ENCODE peak calls at places on chromosomes 11 and 22, in five cellular contexts. One of them, this sample, is unnamed.

GRCh38 chr22:26522012-26522411 is 9.7 kb upstream of the TFIP11 start:
- DNase-seq in thoracic aorta: no peak
- DNase-seq in aorta: no peak
- DNase-seq in stomach: no peak
- DNase-seq in gastrocnemius medialis: no peak
- DNase-seq in this sample: no peak

GRCh38 chr11:68206211-68206610 is 6.9 kb downstream of the KMT5B start:
- DNase-seq in aorta: no peak
- DNase-seq in thoracic aorta: no peak
- DNase-seq in stomach: no peak
- DNase-seq in gastrocnemius medialis: no peak
- DNase-seq in this sample: peak

GRCh38 chr11:12675951-12676711 is 1.9 kb downstream of the TEAD1 start:
- DNase-seq in stomach: no peak
- DNase-seq in thoracic aorta: no peak
- DNase-seq in gastrocnemius medialis: peak
- DNase-seq in aorta: no peak
- DNase-seq in this sample: peak

GRCh38 chr11:133793271-133793848 is 52.0 kb downstream of the SPATA19 start:
- DNase-seq in gastrocnemius medialis: no peak
- DNase-seq in aorta: no peak
- DNase-seq in stomach: no peak
- DNase-seq in thoracic aorta: no peak
- DNase-seq in this sample: no peak

GRCh38 chr11:100687032-100687629 is at the start of gene ARHGAP42:
- DNase-seq in thoracic aorta: no peak
- DNase-seq in stomach: peak
- DNase-seq in aorta: peak
- DNase-seq in gastrocnemius medialis: peak
- DNase-seq in this sample: peak

GRCh38 chr11:93000511-93001476 is 31.3 kb downstream of the MTNR1B start:
- DNase-seq in aorta: no peak
- DNase-seq in stomach: no peak
- DNase-seq in thoracic aorta: no peak
- DNase-seq in gastrocnemius medialis: no peak
- DNase-seq in this sample: no peak

GRCh38 chr22:47474464-47474863 is 712.0 kb downstream of the TBC1D22A start:
- DNase-seq in gastrocnemius medialis: no peak
- DNase-seq in thoracic aorta: no peak
- DNase-seq in aorta: no peak
- DNase-seq in stomach: no peak
- DNase-seq in this sample: no peak

GRCh38 chr11:36191941-36192340 is 97.3 kb downstream of the COMMD9 start:
- DNase-seq in thoracic aorta: no peak
- DNase-seq in gastrocnemius medialis: no peak
- DNase-seq in aorta: no peak
- DNase-seq in stomach: no peak
- DNase-seq in this sample: no peak

GRCh38 chr11:65662802-65663633 is at the start of gene RELA:
- DNase-seq in aorta: peak
- DNase-seq in thoracic aorta: peak
- DNase-seq in stomach: peak
- DNase-seq in gastrocnemius medialis: peak
- DNase-seq in this sample: peak

GRCh38 chr11:68546555-68546954 is 86.0 kb downstream of the PPP6R3 start:
- DNase-seq in gastrocnemius medialis: no peak
- DNase-seq in aorta: no peak
- DNase-seq in thoracic aorta: no peak
- DNase-seq in stomach: no peak
- DNase-seq in this sample: no peak

GRCh38 chr22:31350410-31350863 is 4.3 kb upstream of the PATZ1 start:
- DNase-seq in stomach: peak
- DNase-seq in aorta: no peak
- DNase-seq in thoracic aorta: no peak
- DNase-seq in gastrocnemius medialis: no peak
- DNase-seq in this sample: peak

GRCh38 chr11:134032501-134033091 is 36.3 kb upstream of the JAM3 start:
- DNase-seq in aorta: no peak
- DNase-seq in thoracic aorta: no peak
- DNase-seq in stomach: no peak
- DNase-seq in gastrocnemius medialis: no peak
- DNase-seq in this sample: no peak

GRCh38 chr22:49633010-49633324 is 194.7 kb downstream of the BRD1 start:
- DNase-seq in thoracic aorta: no peak
- DNase-seq in gastrocnemius medialis: no peak
- DNase-seq in stomach: no peak
- DNase-seq in aorta: no peak
- DNase-seq in this sample: no peak

GRCh38 chr11:119106564-119107537 is at the start of gene C2CD2L:
- DNase-seq in stomach: peak
- DNase-seq in aorta: peak
- DNase-seq in thoracic aorta: peak
- DNase-seq in gastrocnemius medialis: peak
- DNase-seq in this sample: peak

GRCh38 chr11:38384568-38384967 is 1786.5 kb upstream of the RAG2 start:
- DNase-seq in aorta: no peak
- DNase-seq in thoracic aorta: no peak
- DNase-seq in stomach: no peak
- DNase-seq in gastrocnemius medialis: no peak
- DNase-seq in this sample: no peak

GRCh38 chr11:74268451-74268850 is 43.0 kb downstream of the P4HA3 start:
- DNase-seq in stomach: no peak
- DNase-seq in aorta: no peak
- DNase-seq in gastrocnemius medialis: no peak
- DNase-seq in thoracic aorta: no peak
- DNase-seq in this sample: no peak

GRCh38 chr11:119148855-119149370 is at the start of gene ABCG4:
- DNase-seq in thoracic aorta: no peak
- DNase-seq in gastrocnemius medialis: no peak
- DNase-seq in aorta: peak
- DNase-seq in stomach: peak
- DNase-seq in this sample: peak

GRCh38 chr11:119904636-119905035 is 175.6 kb upstream of the NECTIN1 start:
- DNase-seq in gastrocnemius medialis: no peak
- DNase-seq in stomach: peak
- DNase-seq in thoracic aorta: no peak
- DNase-seq in aorta: no peak
- DNase-seq in this sample: no peak

GRCh38 chr22:35959121-35959800 is 69.4 kb downstream of the RBFOX2 start:
- DNase-seq in gastrocnemius medialis: no peak
- DNase-seq in aorta: no peak
- DNase-seq in stomach: no peak
- DNase-seq in thoracic aorta: no peak
- DNase-seq in this sample: no peak

GRCh38 chr11:8732748-8733241 is 50.2 kb downstream of the RPL27A start:
- DNase-seq in aorta: peak
- DNase-seq in stomach: peak
- DNase-seq in thoracic aorta: peak
- DNase-seq in gastrocnemius medialis: peak
- DNase-seq in this sample: no peak

GRCh38 chr11:15114501-15115475 is at the start of gene INSC:
- DNase-seq in gastrocnemius medialis: no peak
- DNase-seq in stomach: no peak
- DNase-seq in aorta: peak
- DNase-seq in thoracic aorta: no peak
- DNase-seq in this sample: peak

GRCh38 chr11:120830092-120830491 is 193.8 kb upstream of the TBCEL start:
- DNase-seq in stomach: no peak
- DNase-seq in thoracic aorta: no peak
- DNase-seq in aorta: no peak
- DNase-seq in gastrocnemius medialis: no peak
- DNase-seq in this sample: no peak

GRCh38 chr11:46162700-46163099 is 41.4 kb upstream of the PHF21A start:
- DNase-seq in aorta: no peak
- DNase-seq in gastrocnemius medialis: no peak
- DNase-seq in thoracic aorta: no peak
- DNase-seq in stomach: no peak
- DNase-seq in this sample: no peak

GRCh38 chr22:19716041-19716828 is 1.9 kb downstream of the SEPTIN5 start:
- DNase-seq in gastrocnemius medialis: no peak
- DNase-seq in thoracic aorta: no peak
- DNase-seq in stomach: no peak
- DNase-seq in aorta: no peak
- DNase-seq in this sample: no peak

GRCh38 chr11:92697461-92698314 is 271.8 kb upstream of the MTNR1B start:
- DNase-seq in aorta: no peak
- DNase-seq in thoracic aorta: no peak
- DNase-seq in gastrocnemius medialis: no peak
- DNase-seq in stomach: no peak
- DNase-seq in this sample: no peak

GRCh38 chr22:24950272-24950902 is 2.1 kb upstream of the KIAA1671 start:
- DNase-seq in gastrocnemius medialis: no peak
- DNase-seq in aorta: no peak
- DNase-seq in thoracic aorta: no peak
- DNase-seq in stomach: no peak
- DNase-seq in this sample: no peak

GRCh38 chr22:28115426-28115825 is 196.4 kb upstream of the PITPNB start:
- DNase-seq in stomach: no peak
- DNase-seq in thoracic aorta: no peak
- DNase-seq in gastrocnemius medialis: no peak
- DNase-seq in aorta: no peak
- DNase-seq in this sample: no peak

GRCh38 chr11:20053572-20053971 is 106.7 kb downstream of the DBX1 start:
- DNase-seq in thoracic aorta: no peak
- DNase-seq in aorta: no peak
- DNase-seq in stomach: no peak
- DNase-seq in gastrocnemius medialis: no peak
- DNase-seq in this sample: no peak

GRCh38 chr11:17244046-17244445 is 32.5 kb upstream of the NUCB2 start:
- DNase-seq in aorta: no peak
- DNase-seq in gastrocnemius medialis: no peak
- DNase-seq in stomach: no peak
- DNase-seq in thoracic aorta: no peak
- DNase-seq in this sample: no peak

GRCh38 chr22:40898850-40899357 is 37.0 kb upstream of the DNAJB7 start:
- DNase-seq in stomach: no peak
- DNase-seq in thoracic aorta: no peak
- DNase-seq in gastrocnemius medialis: no peak
- DNase-seq in aorta: no peak
- DNase-seq in this sample: peak

DNA sequence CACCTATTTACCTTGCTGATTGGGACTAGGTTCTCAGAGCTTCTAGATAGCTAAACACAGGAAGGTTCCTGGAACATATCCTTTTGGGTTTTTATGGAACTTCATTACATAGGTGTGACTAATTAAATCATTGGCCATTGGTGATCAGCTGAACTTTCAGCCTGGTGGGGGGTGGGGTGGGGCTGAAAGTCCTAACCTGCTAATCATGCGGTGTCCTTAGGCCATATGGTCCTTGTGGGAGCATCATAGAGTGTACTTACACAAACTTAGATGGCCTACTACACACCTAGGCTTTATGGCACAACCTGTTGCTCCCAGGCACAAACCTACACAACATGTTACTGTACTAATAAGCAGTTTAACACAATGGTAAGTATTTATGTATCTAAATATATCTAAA is 8.6 kb upstream of the SELENOH start:
- DNase-seq in thoracic aorta: no peak
- DNase-seq in aorta: no peak
- DNase-seq in gastrocnemius medialis: no peak
- DNase-seq in stomach: no peak
- DNase-seq in this sample: no peak
- H3K27ac ChIP-seq in thoracic aorta: no peak
- H3K27ac ChIP-seq in aorta: no peak
- H3K27ac ChIP-seq in gastrocnemius medialis: no peak
- H3K27ac ChIP-seq in stomach: no peak
- H3K27ac ChIP-seq in this sample: no peak

DNA sequence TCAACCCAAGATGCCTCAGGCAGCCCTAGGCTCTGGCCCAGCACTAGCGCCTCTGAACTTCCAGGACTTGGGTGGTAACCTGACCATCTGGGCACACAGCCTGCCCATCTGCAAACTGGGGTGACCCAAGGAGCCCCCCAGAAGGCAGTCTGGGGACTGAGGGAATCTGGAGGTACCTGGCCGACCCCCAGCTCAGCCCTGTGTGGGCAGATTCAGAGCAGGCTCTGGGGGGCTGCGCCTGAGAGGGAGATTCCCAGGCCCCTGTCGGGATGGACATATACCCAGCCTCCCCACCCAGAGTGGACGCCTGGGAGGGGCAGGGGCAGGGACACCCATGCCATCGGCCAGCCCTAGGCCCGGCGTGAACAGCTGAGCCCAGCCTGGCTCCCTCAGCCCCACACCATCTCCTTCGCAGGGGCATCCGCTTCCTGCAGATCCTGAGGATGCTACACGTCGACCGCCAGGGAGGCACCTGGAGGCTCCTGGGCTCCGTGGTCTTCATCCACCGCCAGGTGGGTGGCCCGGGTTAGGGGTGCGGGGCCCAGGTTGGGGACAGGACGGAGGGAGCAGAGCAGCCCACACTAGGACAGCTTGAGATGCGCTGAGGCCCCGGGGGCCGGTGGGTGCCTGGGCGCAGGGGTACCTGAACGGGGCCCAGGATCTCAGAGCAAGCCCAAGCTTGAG is 126.9 kb downstream of the KCNQ1 start:
- DNase-seq in gastrocnemius medialis: no peak
- DNase-seq in stomach: no peak
- DNase-seq in thoracic aorta: no peak
- DNase-seq in aorta: peak
- DNase-seq in this sample: no peak
- H3K27ac ChIP-seq in gastrocnemius medialis: no peak
- H3K27ac ChIP-seq in stomach: no peak
- H3K27ac ChIP-seq in thoracic aorta: no peak
- H3K27ac ChIP-seq in aorta: no peak
- H3K27ac ChIP-seq in this sample: no peak

GRCh38 chr11:112455791-112456190 is 195.1 kb upstream of the PLET1 start:
- DNase-seq in thoracic aorta: no peak
- DNase-seq in gastrocnemius medialis: no peak
- DNase-seq in stomach: no peak
- DNase-seq in aorta: no peak
- DNase-seq in this sample: no peak
- H3K27ac ChIP-seq in thoracic aorta: no peak
- H3K27ac ChIP-seq in gastrocnemius medialis: no peak
- H3K27ac ChIP-seq in stomach: no peak
- H3K27ac ChIP-seq in aorta: no peak
- H3K27ac ChIP-seq in this sample: no peak

DNA sequence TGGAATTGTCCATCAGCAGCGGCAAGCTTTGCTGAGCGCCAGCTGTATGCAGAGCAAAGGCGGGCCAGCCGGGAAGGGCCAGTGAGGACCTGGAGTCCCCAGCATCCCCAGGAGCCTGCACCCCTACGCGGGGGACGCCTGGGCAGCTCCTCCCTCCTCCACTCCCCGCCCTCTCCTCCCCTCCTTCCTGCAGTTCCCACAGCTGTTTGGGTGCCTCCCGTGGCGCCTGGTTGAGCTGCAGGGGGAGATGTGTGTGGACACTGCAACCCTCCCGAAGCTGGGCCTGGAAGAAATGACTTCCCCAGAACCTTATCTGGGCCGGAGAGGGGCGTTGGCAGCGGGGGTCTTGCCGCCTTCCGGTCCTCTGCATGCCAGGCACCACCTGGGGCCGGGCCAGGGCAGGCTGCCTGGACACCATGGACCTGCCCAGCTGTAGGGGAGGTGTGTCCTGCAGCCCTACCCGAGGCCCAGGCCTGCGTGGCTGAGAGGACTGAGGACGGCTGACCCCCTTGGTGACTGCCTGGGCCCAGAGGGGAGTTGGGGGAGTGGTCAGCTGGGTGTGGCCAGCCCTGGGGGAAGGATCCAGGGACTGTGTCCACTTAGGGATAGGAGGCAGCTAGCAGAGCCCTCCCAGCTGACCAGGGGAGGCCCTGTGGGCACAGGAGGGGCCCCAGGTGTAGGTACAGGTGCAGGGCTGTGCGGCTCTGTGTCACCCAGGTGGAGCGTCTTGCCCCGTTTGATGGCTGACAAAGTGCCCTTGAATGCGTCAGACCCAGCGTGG is 16.8 kb upstream of the MUC6 start:
- DNase-seq in aorta: peak
- DNase-seq in gastrocnemius medialis: no peak
- DNase-seq in thoracic aorta: no peak
- DNase-seq in stomach: no peak
- DNase-seq in this sample: no peak
- H3K27ac ChIP-seq in aorta: no peak
- H3K27ac ChIP-seq in gastrocnemius medialis: no peak
- H3K27ac ChIP-seq in thoracic aorta: no peak
- H3K27ac ChIP-seq in stomach: no peak
- H3K27ac ChIP-seq in this sample: no peak

This sample was measured in hepatocyte.